ENCODE peak calls at places on chromosomes 7 and 10, in five cellular contexts. Y, F, I, M and U are unnamed samples. For H3K4me1, the result is how much of the 10 kb centered on the place peaks cover.

GRCh38 chr7:118185163-118185860 is 1.3 kb downstream of the LSM8 start:
- DNase-seq in Y (no peak), F (peak), I (no peak), M (no peak), U (no peak)

GRCh38 chr10:90288403-90288933 is 569.4 kb downstream of the HTR7 start:
- DNase-seq in Y (no peak), F (peak), I (peak), M (no peak), U (no peak)

GRCh38 chr10:83254698-83255097 is 884.6 kb upstream of the GHITM start:
- DNase-seq in Y (no peak), F (no peak), I (no peak), M (no peak), U (no peak)

GRCh38 chr10:81135851-81136250 is 598.1 kb downstream of the SH2D4B start:
- DNase-seq in Y (no peak), F (no peak), I (no peak), M (no peak), U (no peak)

GRCh38 chr10:68096913-68097509 is 12.3 kb upstream of the MYPN start:
- DNase-seq in Y (no peak), F (peak), I (peak), M (peak), U (peak)

GRCh38 chr10:6660460-6660859 is 80.4 kb upstream of the PRKCQ start:
- DNase-seq in Y (no peak), F (no peak), I (no peak), M (no peak), U (no peak)

GRCh38 chr7:98287486-98287959 is 6.0 kb downstream of the BRI3 start:
- DNase-seq in Y (no peak), F (no peak), I (no peak), M (peak), U (peak)

GRCh38 chr7:139619367-139619657 is 95.8 kb downstream of the CLEC2L start:
- DNase-seq in Y (no peak), F (peak), I (no peak), M (no peak), U (no peak)

GRCh38 chr10:19979628-19980027 is 163.4 kb downstream of the PLXDC2 start:
- DNase-seq in Y (no peak), F (no peak), I (no peak), M (no peak), U (no peak)

GRCh38 chr7:27147211-27148030 is at the start of gene HOXA6:
- DNase-seq in Y (peak), F (peak), I (peak), M (peak), U (peak)

GRCh38 chr7:46710927-46711326 is 789.9 kb upstream of the IGFBP3 start:
- DNase-seq in Y (no peak), F (peak), I (no peak), M (no peak), U (no peak)

GRCh38 chr7:125126376-125126775 is 196.8 kb upstream of the POT1 start:
- DNase-seq in Y (no peak), F (peak), I (no peak), M (no peak), U (no peak)

GRCh38 chr10:62819521-62819920 is 3.4 kb upstream of the EGR2 start:
- DNase-seq in Y (no peak), F (no peak), I (no peak), M (no peak), U (no peak)

GRCh38 chr10:7035111-7035761 is 375.6 kb downstream of the SFMBT2 start:
- DNase-seq in Y (no peak), F (no peak), I (no peak), M (no peak), U (no peak)

GRCh38 chr7:112452102-112452888 is 2.0 kb downstream of the IFRD1 start:
- DNase-seq in Y (peak), F (peak), I (peak), M (no peak), U (peak)

GRCh38 chr7:114928060-114928459 is 6.2 kb downstream of the MDFIC start:
- DNase-seq in Y (no peak), F (no peak), I (no peak), M (no peak), U (no peak)

GRCh38 chr7:114930829-114931655 is 9.1 kb downstream of the MDFIC start:
- DNase-seq in Y (no peak), F (peak), I (no peak), M (no peak), U (no peak)

GRCh38 chr7:114929570-114929969 is 7.7 kb downstream of the MDFIC start:
- DNase-seq in Y (no peak), F (no peak), I (no peak), M (no peak), U (no peak)

GRCh38 chr7:114931656-114932011 is 9.7 kb downstream of the MDFIC start:
- DNase-seq in Y (no peak), F (no peak), I (no peak), M (no peak), U (peak)

DNA sequence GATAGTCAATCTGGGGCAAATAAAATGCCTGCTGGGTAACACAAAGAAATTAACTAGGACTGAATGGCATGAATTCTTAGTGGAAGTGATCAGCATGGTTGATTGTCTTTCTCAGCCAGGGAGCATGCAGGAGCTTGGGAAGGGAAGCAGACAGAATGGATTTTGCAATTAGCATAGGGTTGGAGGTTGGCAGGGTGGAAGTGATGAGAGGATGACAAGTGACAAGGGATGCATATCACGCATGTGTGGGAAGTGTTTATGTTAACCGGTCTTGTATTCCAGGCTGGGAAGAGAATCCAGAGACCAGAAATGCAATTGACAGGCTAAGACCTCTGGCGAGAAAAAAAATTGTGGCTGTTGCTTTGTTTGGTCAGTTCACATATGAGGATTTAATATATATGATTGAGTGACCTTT is 8.2 kb downstream of the MDFIC start:
- DNase-seq in Y (no peak), F (peak), I (no peak), M (no peak), U (no peak)
- H3K4me1 ChIP-seq in Y (under half), F (under half), I (under half), M (under half), U (half or more)

GRCh38 chr10:14652067-14652466 is 122.6 kb downstream of the FAM107B start:
- DNase-seq in Y (no peak), F (no peak), I (no peak), M (no peak), U (no peak)
- H3K4me1 ChIP-seq in Y (under half), F (under half), I (under half), M (under half), U (under half)

GRCh38 chr10:79149662-79150443 is 81.1 kb downstream of the ZMIZ1 start:
- DNase-seq in Y (peak), F (peak), I (peak), M (no peak), U (peak)

GRCh38 chr10:79147306-79147705 is 78.5 kb downstream of the ZMIZ1 start:
- DNase-seq in Y (no peak), F (no peak), I (no peak), M (no peak), U (no peak)

GRCh38 chr10:79149345-79149661 is 80.5 kb downstream of the ZMIZ1 start:
- DNase-seq in Y (no peak), F (no peak), I (no peak), M (no peak), U (no peak)

GRCh38 chr10:79147796-79148451 is 79.2 kb downstream of the ZMIZ1 start:
- DNase-seq in Y (no peak), F (no peak), I (no peak), M (no peak), U (no peak)

DNA sequence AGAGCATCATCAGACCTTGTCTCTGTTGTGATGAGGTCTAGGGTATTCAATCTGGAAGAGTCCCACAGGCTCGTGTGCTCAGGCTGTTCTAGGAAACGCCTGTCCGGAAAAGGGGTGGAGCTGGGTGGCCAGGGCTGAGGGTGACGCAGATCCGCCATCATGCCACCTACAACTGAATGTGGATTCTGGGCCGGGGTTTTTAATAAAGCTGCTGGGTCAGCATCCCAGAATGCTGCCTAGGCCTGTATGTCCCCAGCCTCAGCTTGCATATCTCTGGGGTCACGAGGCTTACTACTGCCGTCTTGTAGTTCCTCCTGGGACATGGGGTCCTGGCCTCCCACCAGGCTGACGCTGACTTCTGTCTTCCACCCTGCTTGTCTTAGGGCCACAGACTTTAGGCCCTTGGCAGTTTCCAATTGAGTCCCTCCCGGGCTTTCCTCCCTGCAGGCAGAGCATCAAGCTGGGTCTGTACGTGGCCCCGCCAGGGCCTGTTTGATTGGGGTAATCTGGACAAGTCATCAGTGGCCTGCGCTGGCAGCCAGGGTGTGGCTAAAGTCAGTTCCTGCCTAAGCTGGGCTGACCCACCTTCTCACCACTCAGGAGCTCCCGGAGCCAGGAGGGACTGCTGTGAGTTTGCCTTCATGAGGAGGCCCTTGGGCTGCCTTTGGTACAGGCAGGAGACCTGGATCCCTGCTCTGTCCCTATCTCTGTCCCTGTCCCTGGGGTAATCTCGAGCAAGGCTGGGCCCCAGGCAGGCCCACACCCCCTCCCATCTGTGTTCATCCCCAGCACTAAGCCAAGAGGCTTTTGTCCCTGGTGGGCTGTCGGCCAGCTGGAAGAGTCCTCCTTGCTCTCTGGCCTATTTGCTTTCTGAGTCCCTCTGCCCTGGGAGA is 79.9 kb downstream of the ZMIZ1 start:
- DNase-seq in Y (peak), F (peak), I (peak), M (no peak), U (peak)
- H3K4me1 ChIP-seq in Y (half or more), F (half or more), I (half or more), M (under half), U (half or more)

DNA sequence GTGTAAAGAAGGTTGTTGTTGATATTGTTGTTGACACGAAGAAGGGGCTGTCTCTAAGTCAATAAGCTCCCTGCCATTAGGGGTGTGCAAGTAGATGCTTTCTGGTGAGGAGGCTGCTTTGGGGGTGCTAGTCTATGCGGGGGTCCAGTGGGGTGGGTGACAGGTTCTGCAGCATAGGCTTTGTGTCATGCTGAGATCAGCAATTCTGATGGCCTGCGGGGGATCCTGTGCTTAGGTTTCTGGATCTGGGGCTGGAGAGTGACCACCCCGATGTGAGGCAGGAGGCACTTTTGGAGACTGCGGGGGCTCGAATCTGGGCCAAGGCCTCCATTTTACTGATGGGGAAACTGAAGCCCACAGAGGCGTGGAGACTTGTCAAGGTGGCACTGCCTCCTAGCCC is 5.1 kb downstream of the AQP1 start:
- DNase-seq in Y (no peak), F (no peak), I (no peak), M (no peak), U (no peak)
- H3K4me1 ChIP-seq in Y (under half), F (under half), I (under half), M (under half), U (half or more)

DNA sequence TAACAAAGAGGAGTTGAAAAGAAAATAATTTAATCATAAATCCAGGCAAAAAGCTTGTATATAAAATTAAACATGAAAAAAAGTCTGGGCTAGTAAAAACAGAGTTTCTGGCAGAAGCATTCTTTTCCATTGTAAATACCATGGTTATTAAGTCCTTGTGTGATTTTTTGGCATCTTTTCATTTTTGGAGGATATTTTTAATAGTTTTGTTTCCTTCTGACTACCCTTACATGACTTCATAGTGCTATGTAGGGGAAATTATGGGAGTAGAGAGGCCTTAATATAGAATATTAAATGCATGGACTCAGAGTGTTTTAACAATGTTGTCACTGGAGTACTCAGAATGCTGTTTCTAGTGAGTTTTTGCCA is 174.5 kb upstream of the ZNF32 start:
- DNase-seq in Y (no peak), F (no peak), I (no peak), M (no peak), U (no peak)
- H3K4me1 ChIP-seq in Y (under half), F (under half), I (under half), M (under half), U (under half)

DNA sequence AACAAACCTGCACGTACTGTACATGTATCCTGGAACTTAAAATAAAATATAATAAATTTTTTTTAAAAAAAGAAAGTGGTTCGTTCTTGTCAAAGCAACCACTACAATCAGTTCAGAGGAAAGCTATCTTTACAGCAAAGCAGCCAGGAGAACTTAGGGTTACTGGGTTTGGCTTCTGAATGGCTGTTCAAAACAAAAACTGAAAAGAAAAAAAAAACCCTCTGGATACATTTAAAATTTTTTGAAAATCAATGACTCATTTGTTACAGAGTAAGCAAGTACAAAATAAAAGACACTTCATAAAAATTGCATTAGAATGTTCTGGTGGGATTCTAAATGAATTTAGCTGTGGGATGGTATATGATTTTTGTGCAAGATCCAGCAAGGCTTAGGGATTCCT is 28.6 kb upstream of the ADD3 start:
- DNase-seq in Y (no peak), F (no peak), I (no peak), M (no peak), U (no peak)
- H3K4me1 ChIP-seq in Y (under half), F (under half), I (under half), M (under half), U (under half)